ENCODE peak calls at places on chromosomes 13 and 19, in five cellular contexts. K is H9, P is sigmoid colon, Z is Peyer's patch, N is left ventricle myocardium inferior. M is an unnamed sample. For H3K4me1, the result is how much of the 10 kb centered on the place peaks cover.

GRCh38 chr13:78420814-78421213 is 182.5 kb downstream of the POU4F1 start:
- DNase-seq in K (no peak), P (no peak), Z (no peak), N (peak), M (no peak)

GRCh38 chr19:20660473-20660872 is 898 bp downstream of the ZNF626 start:
- DNase-seq in K (peak), P (no peak), Z (no peak), N (no peak), M (peak)

GRCh38 chr13:59442946-59443345 is 720.8 kb downstream of the DIAPH3 start:
- DNase-seq in K (no peak), P (no peak), Z (no peak), N (no peak), M (peak)

GRCh38 chr19:11138659-11139526 is 16.7 kb downstream of the SPC24 start:
- DNase-seq in K (peak), P (peak), Z (peak), N (peak), M (peak)

GRCh38 chr19:31718898-31719297 is 369.7 kb upstream of the TSHZ3 start:
- DNase-seq in K (peak), P (no peak), Z (no peak), N (no peak), M (no peak)

GRCh38 chr13:113178070-113178895 is 19.8 kb downstream of the PROZ start:
- DNase-seq in K (no peak), P (no peak), Z (no peak), N (no peak), M (peak)

GRCh38 chr19:19381007-19381926 is 24.2 kb upstream of the GATAD2A start:
- DNase-seq in K (no peak), P (no peak), Z (no peak), N (no peak), M (no peak)

GRCh38 chr13:54175470-54175869 is 1146.9 kb downstream of the OLFM4 start:
- DNase-seq in K (no peak), P (no peak), Z (no peak), N (no peak), M (no peak)

GRCh38 chr13:37360556-37360955 is 238.0 kb downstream of the POSTN start:
- DNase-seq in K (no peak), P (no peak), Z (no peak), N (no peak), M (peak)

GRCh38 chr13:40798380-40798779 is 9.0 kb downstream of the SLC25A15 start:
- DNase-seq in K (no peak), P (no peak), Z (no peak), N (no peak), M (no peak)

GRCh38 chr19:18894254-18895037 is 1.5 kb downstream of the CERS1 start:
- DNase-seq in K (peak), P (no peak), Z (no peak), N (no peak), M (no peak)

GRCh38 chr13:38804061-38804460 is 117.2 kb downstream of the FREM2 start:
- DNase-seq in K (no peak), P (no peak), Z (no peak), N (no peak), M (no peak)

GRCh38 chr19:55387736-55388497 is 2.2 kb downstream of the RPL28 start:
- DNase-seq in K (no peak), P (no peak), Z (no peak), N (no peak), M (no peak)
- H3K4me1 ChIP-seq in K (under half), P (half or more), Z (under half), N (half or more), M (under half)

GRCh38 chr19:2630352-2631001 is 72.0 kb downstream of the GNG7 start:
- DNase-seq in K (no peak), P (no peak), Z (no peak), N (no peak), M (no peak)

GRCh38 chr19:2629491-2630351 is 72.8 kb downstream of the GNG7 start:
- DNase-seq in K (no peak), P (peak), Z (no peak), N (no peak), M (peak)

GRCh38 chr19:2633693-2634075 is 68.8 kb downstream of the GNG7 start:
- DNase-seq in K (no peak), P (no peak), Z (no peak), N (no peak), M (no peak)

GRCh38 chr19:2628597-2628996 is 73.9 kb downstream of the GNG7 start:
- DNase-seq in K (no peak), P (no peak), Z (no peak), N (no peak), M (no peak)

DNA sequence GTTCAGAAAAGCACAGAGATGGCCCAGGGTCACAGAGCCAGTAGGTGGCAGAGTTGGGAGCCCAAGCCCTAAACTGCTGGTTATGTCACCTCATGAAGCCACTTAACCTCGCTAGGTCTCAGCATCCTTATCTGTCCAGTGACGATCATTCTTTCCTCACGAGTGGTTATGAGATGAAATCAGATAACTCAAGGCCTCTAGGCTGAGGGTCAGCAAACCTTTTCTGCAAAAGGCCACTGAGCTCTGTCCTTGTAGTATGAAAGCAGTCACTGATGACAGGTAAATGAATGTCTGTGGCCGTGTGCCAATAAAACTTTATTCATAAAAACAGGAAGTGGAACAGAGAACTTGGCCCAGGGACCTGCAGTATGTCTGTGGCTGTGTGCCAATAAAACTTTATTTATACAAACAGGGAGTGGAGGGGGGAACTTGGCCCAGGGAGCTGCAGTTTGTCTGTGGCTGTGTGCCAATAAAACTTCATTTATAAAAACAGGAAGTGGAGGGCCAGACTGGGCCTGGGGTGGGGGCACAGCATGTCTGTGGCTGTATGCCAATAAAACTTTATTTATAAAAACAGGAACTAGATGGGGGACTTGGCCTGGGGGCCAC is 71.2 kb downstream of the GNG7 start:
- DNase-seq in K (no peak), P (no peak), Z (no peak), N (no peak), M (peak)
- H3K27ac ChIP-seq in K (no peak), P (no peak), Z (peak), N (peak), M (no peak)

GRCh38 chr19:36939153-36939552 is 23.0 kb downstream of the ZNF568 start:
- DNase-seq in K (no peak), P (no peak), Z (no peak), N (no peak), M (peak)
- TF ChIP-seq CTCF in K (no peak), P (no peak), Z (no peak), N (peak), M (peak)

DNA sequence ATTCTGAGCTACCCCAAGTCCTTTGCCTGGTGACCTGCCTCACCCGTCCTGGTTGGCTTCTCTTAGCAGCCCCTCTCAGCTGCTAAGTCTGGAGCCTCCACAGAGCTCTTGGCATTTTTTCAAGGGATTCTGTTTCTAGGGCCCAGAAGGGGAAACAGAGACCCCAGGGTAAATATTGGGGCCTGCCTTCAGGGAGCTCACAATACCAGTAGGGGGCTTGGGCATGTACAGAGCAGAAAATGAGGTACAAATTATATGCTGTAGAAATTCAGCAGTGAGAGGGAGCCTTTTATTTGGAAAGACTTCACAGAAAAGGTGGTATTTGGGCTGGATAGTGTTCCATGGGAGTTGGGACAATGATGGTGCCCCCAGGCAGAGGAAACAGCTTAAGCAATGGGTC is 3.7 kb downstream of the SAMD4B start:
- DNase-seq in K (no peak), P (no peak), Z (no peak), N (no peak), M (no peak)
- H3K4me1 ChIP-seq in K (under half), P (half or more), Z (under half), N (half or more), M (under half)

GRCh38 chr19:34319230-34319585 is 45.8 kb upstream of the GPI start:
- DNase-seq in K (no peak), P (no peak), Z (no peak), N (no peak), M (no peak)
- H3K27ac ChIP-seq in K (no peak), P (peak), Z (no peak), N (peak), M (no peak)

DNA sequence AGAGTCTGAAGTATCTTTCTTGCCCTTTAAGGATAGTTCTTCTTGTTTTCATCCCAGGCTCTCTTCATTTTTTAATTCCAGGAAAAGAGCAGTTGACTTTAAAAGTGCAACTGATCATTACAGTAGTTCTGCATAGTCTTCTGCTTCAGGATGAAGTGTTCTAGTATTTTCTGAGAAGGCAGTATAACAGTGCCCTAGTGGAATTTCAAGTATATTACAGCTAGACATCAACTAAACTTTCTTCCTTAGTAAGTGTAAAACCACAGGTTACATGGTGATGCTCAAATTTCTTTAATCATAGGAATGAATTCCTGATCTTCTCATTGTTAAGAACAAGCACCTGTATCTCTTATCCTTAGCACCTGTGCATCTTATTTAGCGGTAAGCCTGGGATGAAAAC is 10.9 kb downstream of the NUFIP1 start:
- DNase-seq in K (no peak), P (no peak), Z (no peak), N (no peak), M (no peak)
- TF ChIP-seq CTCF in K (peak), P (no peak), Z (no peak), N (no peak), M (peak)

DNA sequence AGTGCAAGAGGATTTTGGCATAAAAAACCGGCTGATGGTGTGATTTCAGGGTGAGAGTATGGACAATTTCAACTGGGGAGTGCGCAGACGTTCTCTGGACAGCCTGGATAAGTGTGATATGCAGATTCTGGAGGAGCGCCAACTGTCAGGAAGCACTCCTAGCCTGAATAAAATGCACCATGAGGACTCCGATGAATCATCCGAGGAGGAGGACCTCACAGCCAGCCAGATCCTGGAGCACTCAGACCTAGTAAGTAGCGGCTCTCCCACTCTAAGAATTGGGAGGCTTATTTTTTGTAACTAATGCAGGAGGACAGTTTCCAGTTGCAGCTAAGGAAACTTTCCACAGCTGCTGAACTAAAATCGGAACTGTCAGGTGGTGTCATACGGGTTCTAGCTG is 53.6 kb downstream of the ZAR1L start:
- DNase-seq in K (no peak), P (peak), Z (no peak), N (peak), M (peak)
- H3K4me1 ChIP-seq in K (under half), P (under half), Z (under half), N (half or more), M (under half)